ENCODE peak calls at places on chromosome 10, in eight cellular contexts. R is nephron progenitor cell, E is GM19239, W is NCI-H345, B is OCI-M1, Q is HEK293T, P is C1 segment of cervical spinal cord, U is NCI-H774. S is an unnamed sample.

GRCh38 chr10:97589479-97589878 is at the start of gene C10orf62:
- DNase-seq in U (no peak), P (no peak), Q (no peak), B (no peak), W (no peak), E (no peak), R (no peak), S (no peak)

GRCh38 chr10:123890246-123890645 is 1.4 kb downstream of the CPXM2 start:
- DNase-seq in R (no peak), Q (no peak), B (no peak), U (no peak), P (peak; percentile 61), E (no peak), W (no peak), S (no peak)

GRCh38 chr10:6494934-6495592 is 85.0 kb downstream of the PRKCQ start:
- DNase-seq in Q (no peak), P (no peak), W (no peak), B (no peak), E (no peak), U (no peak), R (no peak), S (no peak)

GRCh38 chr10:116029826-116030225 is 243.2 kb downstream of the GFRA1 start:
- DNase-seq in U (no peak), W (no peak), B (no peak), P (no peak), Q (no peak), R (no peak), E (no peak), S (no peak)

GRCh38 chr10:120415709-120416330 is 41.2 kb upstream of the PLPP4 start:
- DNase-seq in P (no peak), B (no peak), Q (no peak), W (no peak), R (no peak), E (no peak), U (no peak), S (no peak)

GRCh38 chr10:131937832-131938231 is 37.0 kb downstream of the PPP2R2D start:
- DNase-seq in Q (no peak), U (no peak), R (no peak), W (no peak), P (no peak), E (no peak), B (no peak), S (no peak)

GRCh38 chr10:21753497-21754270 is 219.7 kb downstream of the MLLT10 start:
- DNase-seq in W (no peak), E (no peak), U (no peak), P (no peak), Q (no peak), R (no peak), B (no peak), S (no peak)

GRCh38 chr10:120514035-120514620 is 57.1 kb downstream of the PLPP4 start:
- DNase-seq in B (peak; percentile 53), R (peak; percentile 89), P (no peak), W (no peak), Q (peak; percentile 76), U (no peak), E (no peak), S (peak; percentile 76)

GRCh38 chr10:97867220-97867800 is 17.7 kb downstream of the GOLGA7B start:
- DNase-seq in U (no peak), R (no peak), W (no peak), E (no peak), B (no peak), P (no peak), Q (no peak), S (no peak)

GRCh38 chr10:129740532-129741279 is 223.4 kb downstream of the EBF3 start:
- DNase-seq in Q (no peak), B (no peak), E (no peak), U (no peak), R (no peak), P (no peak), W (no peak), S (peak; percentile 29)

GRCh38 chr10:79206300-79207095 is 137.7 kb downstream of the ZMIZ1 start:
- DNase-seq in B (no peak), R (no peak), W (no peak), P (peak; percentile 64), Q (no peak), E (no peak), U (no peak), S (no peak)

GRCh38 chr10:117720931-117721826 is 178.6 kb downstream of the EMX2 start:
- DNase-seq in W (no peak), Q (no peak), R (peak; percentile 79), B (no peak), U (no peak), E (no peak), P (no peak), S (peak; percentile 75)

GRCh38 chr10:115572740-115573455 is 479.7 kb downstream of the ATRNL1 start:
- DNase-seq in W (no peak), E (no peak), U (no peak), P (no peak), R (peak; percentile 17), Q (peak; percentile 48), B (peak; percentile 11), S (no peak)

GRCh38 chr10:57815926-57816325 is 451.8 kb downstream of the IPMK start:
- DNase-seq in P (no peak), B (no peak), R (no peak), W (no peak), U (no peak), E (no peak), Q (no peak), S (no peak)

GRCh38 chr10:62058476-62058875 is 157.0 kb downstream of the ARID5B start:
- DNase-seq in U (no peak), Q (no peak), E (no peak), P (no peak), W (no peak), R (no peak), B (no peak), S (no peak)

GRCh38 chr10:112137381-112137987 is 46.1 kb downstream of the GPAM start:
- DNase-seq in Q (peak; percentile 88), P (peak; percentile 57), B (peak; percentile 85), U (peak; percentile 8), R (peak; percentile 93), W (peak; percentile 36), E (peak; percentile 46), S (peak; percentile 93)

GRCh38 chr10:14787938-14788337 is 13.2 kb upstream of the FAM107B start:
- DNase-seq in R (no peak), P (no peak), W (no peak), U (no peak), E (no peak), B (no peak), Q (no peak), S (no peak)

GRCh38 chr10:99523251-99523773 is 9.4 kb upstream of the NKX2-3 start:
- DNase-seq in R (peak; percentile 60), Q (no peak), W (no peak), B (no peak), E (no peak), P (no peak), U (no peak), S (peak; percentile 63)

GRCh38 chr10:116984202-116984993 is 20.6 kb downstream of the SHTN1 start:
- DNase-seq in W (no peak), P (no peak), Q (no peak), R (no peak), E (no peak), B (peak; percentile 60), U (no peak), S (no peak)

S was measured in ecto neural progenitor cell.